ENCODE peak calls at places on chromosomes 13 and 19, in four cellular contexts. J is pancreas, L is cardiac fibroblast, F is A549. A is an unnamed sample.

GRCh38 chr19:29501816-29502580 is 23.8 kb upstream of the VSTM2B start:
- DNase-seq in J (no peak), L (no peak), F (no peak), A (no peak)

GRCh38 chr19:1066251-1066747 is 668 bp upstream of the ARHGAP45 start:
- DNase-seq in J (no peak), L (no peak), F (no peak), A (no peak)

GRCh38 chr13:50531917-50532899 is 311.3 kb downstream of the DLEU7 start:
- DNase-seq in J (no peak), L (peak), F (no peak), A (no peak)

GRCh38 chr13:77415253-77416127 is 88.6 kb upstream of the MYCBP2 start:
- DNase-seq in J (no peak), L (no peak), F (no peak), A (no peak)

GRCh38 chr13:48496271-48496670 is 36.6 kb downstream of the RCBTB2 start:
- DNase-seq in J (no peak), L (no peak), F (no peak), A (no peak)

GRCh38 chr19:39014037-39014436 is 18.3 kb downstream of the FBXO27 start:
- DNase-seq in J (no peak), L (no peak), F (no peak), A (no peak)

GRCh38 chr19:37370880-37371661 is at the start of gene ZNF527:
- DNase-seq in J (peak), L (peak), F (peak), A (peak)

GRCh38 chr19:19900124-19900523 is 622 bp upstream of the ZNF93 start:
- DNase-seq in J (peak), L (peak), F (no peak), A (no peak)

GRCh38 chr19:5961969-5962945 is 15.7 kb downstream of the RANBP3 start:
- DNase-seq in J (peak), L (peak), F (no peak), A (peak)

GRCh38 chr19:46295401-46296308 is 1.2 kb upstream of the HIF3A start:
- DNase-seq in J (no peak), L (no peak), F (no peak), A (no peak)

GRCh38 chr13:110989331-110989730 is 74.5 kb upstream of the ANKRD10 start:
- DNase-seq in J (no peak), L (no peak), F (no peak), A (no peak)

GRCh38 chr13:99657848-99658265 is 156.6 kb downstream of the TM9SF2 start:
- DNase-seq in J (no peak), L (peak), F (peak), A (no peak)

GRCh38 chr19:14347999-14348889 is 33.0 kb upstream of the ADGRE5 start:
- DNase-seq in J (peak), L (peak), F (peak), A (no peak)

GRCh38 chr19:13053761-13054604 is 48.7 kb downstream of the LYL1 start:
- DNase-seq in J (peak), L (peak), F (no peak), A (no peak)

GRCh38 chr13:35690546-35690945 is 214.1 kb upstream of the MAB21L1 start:
- DNase-seq in J (no peak), L (peak), F (no peak), A (no peak)

GRCh38 chr19:52369463-52370340 is at the start of gene ZNF880:
- DNase-seq in J (peak), L (peak), F (peak), A (peak)

GRCh38 chr13:26335158-26335557 is 81.2 kb downstream of the CDK8 start:
- DNase-seq in J (no peak), L (no peak), F (no peak), A (no peak)
- H3K4me3 ChIP-seq in J (no peak), L (no peak), F (no peak), A (no peak)

GRCh38 chr13:27258637-27259377 is 7.4 kb downstream of the RPL21 start:
- DNase-seq in J (no peak), L (no peak), F (no peak), A (no peak)
- TF ChIP-seq CTCF in J (no peak), L (no peak), F (no peak), A (no peak)

GRCh38 chr19:8050274-8051096 is 2.1 kb upstream of the CCL25 start:
- DNase-seq in J (peak), L (peak), F (peak), A (no peak)
- H3K4me3 ChIP-seq in J (no peak), L (no peak), F (peak), A (no peak)

DNA sequence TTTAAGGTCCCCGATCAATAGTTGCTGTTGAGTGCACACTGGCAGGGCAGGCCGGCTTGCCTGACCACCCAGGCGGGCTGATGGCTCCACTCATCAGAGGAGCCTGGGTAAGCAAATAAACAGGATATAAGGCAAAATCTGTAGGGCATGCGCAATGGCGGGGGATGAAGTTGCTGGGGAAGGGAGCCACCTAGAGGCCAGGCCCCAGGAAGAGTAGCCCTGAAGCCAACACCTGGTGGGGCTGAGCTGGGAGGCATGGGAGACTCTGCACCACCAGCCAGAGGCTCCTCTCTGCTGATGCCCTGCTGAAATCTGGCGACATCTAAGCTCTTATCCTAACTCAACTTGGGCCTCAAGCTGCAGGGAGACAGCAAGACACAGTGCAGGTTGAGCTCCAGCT is 324.3 kb downstream of the ZNF536 start:
- DNase-seq in J (peak), L (no peak), F (peak), A (no peak)
- TF ChIP-seq CTCF in J (peak), L (peak), F (peak), A (peak)

A was measured in LNCaP clone FGC.